ENCODE peak calls at places on chromosomes 12 and 14, in four cellular contexts. F, I, D and R are unnamed samples.

GRCh38 chr14:65732112-65732511 is 319.6 kb downstream of the FUT8 start:
- DNase-seq in F (no peak), I (no peak), D (no peak), R (no peak)

GRCh38 chr14:54669759-54670630 is 103.1 kb downstream of the SAMD4A start:
- DNase-seq in F (no peak), I (no peak), D (no peak), R (no peak)

GRCh38 chr14:22099942-22100763 is 426.5 kb upstream of the OR4E1 start:
- DNase-seq in F (peak; percentile 8), I (peak; percentile 34), D (peak; percentile 21), R (peak; percentile 47)

GRCh38 chr12:18383203-18383602 is 121.9 kb downstream of the PIK3C2G start:
- DNase-seq in F (no peak), I (no peak), D (no peak), R (no peak)

GRCh38 chr12:63937381-63938168 is 93.1 kb downstream of the SRGAP1 start:
- DNase-seq in F (no peak), I (no peak), D (peak; percentile 36), R (no peak)

GRCh38 chr12:89470741-89471504 is 53.7 kb downstream of the GALNT4 start:
- DNase-seq in F (no peak), I (no peak), D (peak; percentile 65), R (peak; percentile 68)

GRCh38 chr12:57110189-57111045 is 745 bp downstream of the STAT6 start:
- DNase-seq in F (peak; percentile 43), I (peak; percentile 58), D (no peak), R (peak; percentile 67)

GRCh38 chr14:32560213-32560857 is 231.2 kb downstream of the AKAP6 start:
- DNase-seq in F (no peak), I (no peak), D (peak; percentile 79), R (peak; percentile 75)

GRCh38 chr14:22494486-22495135 is 94.4 kb downstream of the DAD1 start:
- DNase-seq in F (no peak), I (no peak), D (no peak), R (no peak)

GRCh38 chr12:32083489-32083888 is 23.2 kb upstream of the BICD1 start:
- DNase-seq in F (no peak), I (no peak), D (no peak), R (no peak)

GRCh38 chr12:117507547-117507946 is 146.1 kb upstream of the NOS1 start:
- DNase-seq in F (no peak), I (no peak), D (peak; percentile 99), R (peak; percentile 63)